ENCODE peak calls at places on chromosome 17, in eight cellular contexts. G is cardiac fibroblast; Q is EL; P is effector CD4-positive, alpha-beta T cell; S is stimulated activated CD4-positive, alpha-beta T cell treated with anti-CD3 and anti-CD28 coated beads, Interleukin-2, amount 100 ng/mL, for 48 hours; K is fibroblast of villous mesenchyme; A is NCI-H1694; C is AG04450. Z is an unnamed sample.

GRCh38 chr17:46007461-46007965 is 8.5 kb downstream of the STH start:
- DNase-seq in G (no peak), Q (no peak), P (no peak), S (no peak), K (no peak), A (no peak), C (no peak), Z (no peak)

GRCh38 chr17:19003966-19004600 is 481 bp downstream of the FAM83G start:
- DNase-seq in G (peak; percentile 40), Q (peak; percentile 71), P (peak; percentile 19), S (peak; percentile 42), K (peak; percentile 26), A (no peak), C (no peak), Z (peak; percentile 58)

GRCh38 chr17:56891751-56892150 is 22.1 kb downstream of the TRIM25 start:
- DNase-seq in G (peak; percentile 38), Q (no peak), P (peak; percentile 33), S (peak; percentile 52), K (no peak), A (no peak), C (no peak), Z (no peak)

GRCh38 chr17:19327039-19327776 is 35.3 kb downstream of the B9D1 start:
- DNase-seq in G (peak; percentile 92), Q (peak; percentile 86), P (no peak), S (no peak), K (peak; percentile 62), A (no peak), C (peak; percentile 51), Z (no peak)

GRCh38 chr17:63440127-63440769 is 5.9 kb downstream of the CYB561 start:
- DNase-seq in G (no peak), Q (no peak), P (peak; percentile 16), S (no peak), K (no peak), A (no peak), C (no peak), Z (no peak)

GRCh38 chr17:73645050-73645871 is 1.0 kb upstream of the SDK2 start:
- DNase-seq in G (no peak), Q (no peak), P (no peak), S (peak; percentile 19), K (peak; percentile 16), A (no peak), C (no peak), Z (peak; percentile 70)

GRCh38 chr17:4588862-4589625 is 4.7 kb downstream of the SMTNL2 start:
- DNase-seq in G (no peak), Q (no peak), P (no peak), S (no peak), K (no peak), A (no peak), C (no peak), Z (no peak)

GRCh38 chr17:16286947-16287562 is 66.2 kb downstream of the CENPV start:
- DNase-seq in G (peak; percentile 70), Q (peak; percentile 18), P (no peak), S (no peak), K (peak; percentile 36), A (no peak), C (no peak), Z (no peak)

GRCh38 chr17:34287858-34288257 is 2.3 kb downstream of the CCL11 start:
- DNase-seq in G (peak; percentile 28), Q (peak; percentile 54), P (no peak), S (no peak), K (no peak), A (no peak), C (no peak), Z (no peak)

GRCh38 chr17:31095239-31096105 is 695 bp downstream of the NF1 start:
- DNase-seq in G (peak; percentile 47), Q (peak; percentile 83), P (peak; percentile 4), S (peak; percentile 14), K (peak; percentile 54), A (peak; percentile 38), C (no peak), Z (no peak)

GRCh38 chr17:79680381-79680780 is 50.4 kb upstream of the ENPP7 start:
- DNase-seq in G (no peak), Q (no peak), P (no peak), S (no peak), K (no peak), A (no peak), C (no peak), Z (no peak)

GRCh38 chr17:78446833-78447232 is 68.4 kb downstream of the PGS1 start:
- DNase-seq in G (no peak), Q (no peak), P (no peak), S (no peak), K (no peak), A (no peak), C (no peak), Z (no peak)

GRCh38 chr17:47652570-47652969 is 2.9 kb downstream of the KPNB1 start:
- DNase-seq in G (peak; percentile 27), Q (no peak), P (no peak), S (no peak), K (peak; percentile 16), A (no peak), C (no peak), Z (peak; percentile 21)

GRCh38 chr17:39926135-39926587 is 1.2 kb downstream of the ORMDL3 start:
- DNase-seq in G (no peak), Q (no peak), P (no peak), S (no peak), K (no peak), A (no peak), C (no peak), Z (no peak)

GRCh38 chr17:51398128-51398525 is 137.8 kb downstream of the UTP18 start:
- DNase-seq in G (no peak), Q (no peak), P (no peak), S (no peak), K (no peak), A (no peak), C (no peak), Z (no peak)

GRCh38 chr17:1957037-1957436 is 68.1 kb downstream of the RTN4RL1 start:
- DNase-seq in G (peak; percentile 14), Q (peak; percentile 22), P (no peak), S (no peak), K (peak; percentile 27), A (no peak), C (peak; percentile 6), Z (no peak)

GRCh38 chr17:82058855-82059249 is 6.8 kb downstream of the DUS1L start:
- DNase-seq in G (no peak), Q (no peak), P (no peak), S (no peak), K (no peak), A (no peak), C (no peak), Z (no peak)

GRCh38 chr17:76271669-76272540 is 6.8 kb downstream of the UBALD2 start:
- DNase-seq in G (no peak), Q (no peak), P (peak; percentile 45), S (peak; percentile 77), K (no peak), A (no peak), C (no peak), Z (no peak)

GRCh38 chr17:82520041-82520910 is 744 bp downstream of the FOXK2 start:
- DNase-seq in G (peak; percentile 46), Q (peak; percentile 30), P (peak; percentile 18), S (peak; percentile 36), K (peak; percentile 40), A (no peak), C (no peak), Z (no peak)

GRCh38 chr17:48382989-48383388 is 47.0 kb downstream of the SKAP1 start:
- DNase-seq in G (no peak), Q (no peak), P (no peak), S (no peak), K (no peak), A (no peak), C (no peak), Z (no peak)

GRCh38 chr17:81409190-81409935 is 14.1 kb downstream of the BAHCC1 start:
- DNase-seq in G (no peak), Q (no peak), P (no peak), S (no peak), K (no peak), A (no peak), C (no peak), Z (no peak)

GRCh38 chr17:77146882-77147281 is 6.1 kb downstream of the SEC14L1 start:
- DNase-seq in G (no peak), Q (no peak), P (no peak), S (no peak), K (no peak), A (no peak), C (no peak), Z (no peak)

GRCh38 chr17:35095741-35096140 is 23.9 kb downstream of the RAD51D start:
- DNase-seq in G (no peak), Q (no peak), P (no peak), S (no peak), K (no peak), A (no peak), C (no peak), Z (no peak)

GRCh38 chr17:77184474-77184873 is 43.7 kb downstream of the SEC14L1 start:
- DNase-seq in G (peak; percentile 36), Q (no peak), P (no peak), S (no peak), K (no peak), A (no peak), C (no peak), Z (no peak)

GRCh38 chr17:10879110-10879509 is 41.2 kb upstream of the PIRT start:
- DNase-seq in G (peak; percentile 10), Q (no peak), P (no peak), S (no peak), K (no peak), A (no peak), C (no peak), Z (no peak)

GRCh38 chr17:57935833-57936807 is 19.1 kb downstream of the CUEDC1 start:
- DNase-seq in G (peak; percentile 28), Q (peak; percentile 74), P (no peak), S (no peak), K (peak; percentile 78), A (no peak), C (no peak), Z (no peak)

GRCh38 chr17:67248291-67248690 is 3.3 kb upstream of the HELZ start:
- DNase-seq in G (no peak), Q (no peak), P (no peak), S (no peak), K (no peak), A (no peak), C (no peak), Z (no peak)

GRCh38 chr17:63848834-63849689 is 6.6 kb upstream of the SMARCD2 start:
- DNase-seq in G (peak; percentile 94), Q (peak; percentile 86), P (peak; percentile 92), S (peak; percentile 98), K (peak; percentile 91), A (no peak), C (peak; percentile 37), Z (no peak)

GRCh38 chr17:29732613-29733012 is 109.9 kb upstream of the CORO6 start:
- DNase-seq in G (peak; percentile 70), Q (peak; percentile 14), P (no peak), S (no peak), K (peak; percentile 49), A (no peak), C (no peak), Z (no peak)

GRCh38 chr17:72865954-72866353 is 226.5 kb downstream of the SLC39A11 start:
- DNase-seq in G (no peak), Q (no peak), P (no peak), S (no peak), K (no peak), A (no peak), C (no peak), Z (no peak)

GRCh38 chr17:78342438-78343098 is 17.3 kb downstream of the SOCS3 start:
- DNase-seq in G (peak; percentile 94), Q (peak; percentile 91), P (no peak), S (no peak), K (peak; percentile 84), A (no peak), C (no peak), Z (no peak)

GRCh38 chr17:59332890-59333377 is 1.5 kb downstream of the YPEL2 start:
- DNase-seq in G (peak; percentile 50), Q (peak; percentile 11), P (no peak), S (no peak), K (peak; percentile 58), A (no peak), C (no peak), Z (no peak)

GRCh38 chr17:42233148-42233547 is 38.9 kb upstream of the GHDC start:
- DNase-seq in G (peak; percentile 79), Q (peak; percentile 52), P (no peak), S (no peak), K (peak; percentile 55), A (no peak), C (peak; percentile 21), Z (no peak)

GRCh38 chr17:50059759-50060273 is 3.9 kb downstream of the ITGA3 start:
- DNase-seq in G (peak; percentile 56), Q (peak; percentile 63), P (no peak), S (no peak), K (peak; percentile 56), A (no peak), C (no peak), Z (no peak)

Z was measured in T47D.